ENCODE peak calls at places on chromosomes 12 and 14, in ten cellular contexts. Z, Y, O, W, K, R, U, N, E and B are unnamed samples.

GRCh38 chr14:54516709-54517108 is 7.0 kb downstream of the CGRRF1 start:
- DNase-seq in N (no peak), E (no peak), O (no peak), Z (no peak), K (no peak), Y (no peak), W (no peak), R (no peak), U (no peak), B (no peak)

GRCh38 chr12:115946867-115947695 is 330.4 kb downstream of the MED13L start:
- DNase-seq in N (no peak), O (no peak), R (no peak), K (peak; percentile 24), Z (no peak), U (peak; percentile 42), Y (peak; percentile 10), W (no peak), E (peak; percentile 40), B (no peak)

GRCh38 chr14:85853996-85854526 is 324.1 kb downstream of the FLRT2 start:
- DNase-seq in R (no peak), O (no peak), Y (no peak), U (no peak), K (no peak), N (peak; percentile 16), Z (no peak), E (no peak), W (no peak), B (no peak)

GRCh38 chr14:92783813-92784431 is 10.2 kb upstream of the GOLGA5 start:
- DNase-seq in R (no peak), Y (peak; percentile 75), N (peak; percentile 68), K (peak; percentile 64), U (peak; percentile 44), W (peak; percentile 75), E (peak; percentile 86), Z (peak; percentile 59), O (peak; percentile 69), B (peak; percentile 69)

GRCh38 chr14:24238123-24238522 is 4.3 kb downstream of the TINF2 start:
- DNase-seq in W (no peak), O (no peak), R (no peak), U (no peak), Y (no peak), E (no peak), K (no peak), Z (no peak), N (no peak), B (peak; percentile 91)

GRCh38 chr14:70416322-70416716 is 571 bp downstream of the SYNJ2BP start:
- DNase-seq in K (peak; percentile 12), O (no peak), R (no peak), E (peak; percentile 14), Y (peak; percentile 8), Z (no peak), U (peak; percentile 38), W (no peak), N (peak; percentile 15), B (no peak)

GRCh38 chr14:76848879-76849278 is 22.7 kb downstream of the LRRC74A start:
- DNase-seq in R (no peak), K (no peak), O (peak; percentile 69), Z (no peak), W (no peak), Y (no peak), N (no peak), U (no peak), E (no peak), B (no peak)

GRCh38 chr12:57813971-57814771 is 4.4 kb downstream of the AVIL start:
- DNase-seq in E (peak; percentile 42), R (no peak), W (no peak), O (no peak), K (no peak), U (peak; percentile 27), N (no peak), Z (no peak), Y (no peak), B (no peak)

GRCh38 chr12:104133861-104134260 is 4.1 kb downstream of the NFYB start:
- DNase-seq in W (no peak), Z (no peak), E (no peak), K (no peak), U (no peak), N (peak; percentile 52), Y (peak; percentile 41), O (no peak), R (no peak), B (no peak)

GRCh38 chr12:93468008-93468371 is 676 bp downstream of the MRPL42 start:
- DNase-seq in U (no peak), N (no peak), E (peak; percentile 2), Y (no peak), W (peak; percentile 31), O (no peak), Z (no peak), R (no peak), K (no peak), B (no peak)

GRCh38 chr12:18275974-18276373 is 14.7 kb downstream of the PIK3C2G start:
- DNase-seq in Y (peak; percentile 22), Z (no peak), W (no peak), O (peak; percentile 2), U (no peak), R (no peak), E (peak; percentile 19), K (peak; percentile 18), N (no peak), B (peak; percentile 69)

GRCh38 chr12:131388164-131388795 is 322.6 kb upstream of the SFSWAP start:
- DNase-seq in Z (no peak), W (no peak), U (peak; percentile 68), K (no peak), N (no peak), Y (no peak), O (no peak), E (no peak), R (no peak), B (no peak)

GRCh38 chr14:51822499-51822898 is 37.9 kb upstream of the GNG2 start:
- DNase-seq in U (no peak), Y (no peak), O (no peak), K (no peak), Z (no peak), N (peak; percentile 29), E (no peak), R (no peak), W (no peak), B (no peak)

GRCh38 chr14:32478027-32478426 is 148.9 kb downstream of the AKAP6 start:
- DNase-seq in Z (no peak), O (no peak), R (no peak), N (peak; percentile 98), W (no peak), Y (no peak), E (no peak), K (no peak), U (peak; percentile 17), B (peak; percentile 74)

DNA sequence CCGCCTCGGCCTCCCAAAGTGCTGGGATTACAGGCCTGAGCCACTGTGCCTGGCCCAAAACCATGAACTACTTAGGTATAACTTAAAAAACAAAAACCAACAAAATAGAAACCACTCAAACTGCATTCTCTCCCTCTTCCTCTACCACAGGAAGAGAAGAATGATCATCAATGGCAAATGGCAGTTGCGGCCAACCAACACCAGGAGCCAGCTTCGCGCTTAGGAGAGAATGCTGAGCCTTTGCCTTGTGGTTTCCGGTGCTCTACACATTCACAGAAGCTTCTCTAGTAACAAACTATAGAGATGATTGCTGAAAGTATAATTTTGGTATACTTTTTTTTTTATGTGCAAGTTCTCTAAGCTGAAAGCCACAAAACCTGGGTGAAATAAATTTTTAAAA is 17.1 kb downstream of the CATSPERB start:
- DNase-seq in E (no peak), O (no peak), U (no peak), N (no peak), R (no peak), Y (no peak), W (peak; percentile 7), K (no peak), Z (no peak), B (no peak)
- TF ChIP-seq CTCF in E (no peak), O (no peak), U (no peak), N (no peak), R (no peak), Y (no peak), W (no peak), K (no peak), Z (no peak), B (no peak)

DNA sequence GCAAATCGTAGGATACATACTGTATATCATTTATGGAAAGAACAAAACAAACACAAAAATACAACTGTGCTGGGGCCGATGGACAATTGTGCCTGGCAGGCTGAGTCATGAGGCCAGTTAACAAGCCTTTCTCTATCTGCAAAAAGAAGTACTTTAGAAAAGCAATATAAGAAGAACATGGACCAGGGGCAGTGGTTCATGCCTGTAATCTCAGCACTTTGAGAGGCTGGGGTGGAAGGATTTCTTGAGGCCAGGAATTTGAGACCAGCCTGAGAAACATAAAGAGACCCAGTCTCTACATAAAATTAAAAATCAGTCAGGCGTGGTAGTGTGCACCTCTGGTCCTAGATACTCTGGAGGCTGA is 13.8 kb upstream of the CD27 start:
- DNase-seq in E (peak; percentile 6), Y (peak; percentile 29), U (no peak), W (no peak), O (no peak), K (no peak), R (no peak), N (no peak), Z (no peak), B (peak; percentile 7)
- H3K4me3 ChIP-seq in E (no peak overlapping the region), Y (no peak overlapping the region), U (no peak overlapping the region), W (peak overlapping the region; percentile 30), O (no peak overlapping the region), K (no peak overlapping the region), R (peak overlapping the region; percentile 48), N (peak overlapping the region; percentile 6), Z (no peak overlapping the region), B (no peak overlapping the region)

GRCh38 chr14:30440986-30441385 is 118.0 kb upstream of the G2E3 start:
- DNase-seq in W (no peak), Y (no peak), O (no peak), E (no peak), R (no peak), Z (no peak), N (peak; percentile 43), K (no peak), U (no peak), B (no peak)

GRCh38 chr14:30444451-30444850 is 114.5 kb upstream of the G2E3 start:
- DNase-seq in O (no peak), E (no peak), W (no peak), Z (no peak), U (no peak), Y (no peak), R (no peak), K (no peak), N (no peak), B (no peak)

GRCh38 chr14:30445394-30445793 is 113.6 kb upstream of the G2E3 start:
- DNase-seq in R (no peak), O (no peak), E (no peak), K (no peak), U (no peak), Z (no peak), Y (no peak), N (no peak), W (no peak), B (no peak)

GRCh38 chr14:30445852-30446251 is 113.1 kb upstream of the G2E3 start:
- DNase-seq in N (no peak), O (no peak), Z (no peak), U (no peak), E (no peak), K (no peak), W (no peak), R (no peak), Y (no peak), B (no peak)

GRCh38 chr14:30443368-30444007 is 115.5 kb upstream of the G2E3 start:
- DNase-seq in E (peak; percentile 76), Z (no peak), W (peak; percentile 44), U (peak; percentile 11), R (no peak), N (peak; percentile 36), Y (peak; percentile 46), O (peak; percentile 3), K (peak; percentile 66), B (peak; percentile 49)
- TF ChIP-seq CTCF in E (peak; percentile 70), Z (peak; percentile 19), W (peak; percentile 41), U (peak; percentile 61), R (peak; percentile 63), N (peak; percentile 66), Y (peak; percentile 56), O (peak; percentile 56), K (peak; percentile 50), B (peak; percentile 56)

GRCh38 chr12:59142175-59142574 is 221.9 kb upstream of the LRIG3 start:
- DNase-seq in Z (no peak), Y (no peak), E (no peak), K (no peak), O (no peak), N (no peak), W (no peak), R (no peak), U (no peak), B (no peak)
- H3K4me3 ChIP-seq in Z (no peak overlapping the region), Y (no peak overlapping the region), E (no peak overlapping the region), K (no peak overlapping the region), O (no peak overlapping the region), N (no peak overlapping the region), W (no peak overlapping the region), R (no peak overlapping the region), U (no peak overlapping the region), B (no peak overlapping the region)